ENCODE peak calls at places on chromosomes 2 and 18, in four cellular contexts. W, B, D and N are unnamed samples.

GRCh38 chr2:184780944-184781343 is 182.6 kb downstream of the ZNF804A start:
- DNase-seq in B (no peak), W (no peak), D (no peak), N (no peak)

GRCh38 chr2:162118166-162119031 is 33.6 kb downstream of the GCG start:
- DNase-seq in D (no peak), W (no peak), B (no peak), N (no peak)

GRCh38 chr2:209685340-209685739 is 86.3 kb upstream of the UNC80 start:
- DNase-seq in B (no peak), W (no peak), D (no peak), N (no peak)

GRCh38 chr2:42324244-42324643 is 36.8 kb downstream of the COX7A2L start:
- DNase-seq in B (no peak), W (no peak), D (no peak), N (no peak)

GRCh38 chr2:173553589-173553988 is 198.9 kb downstream of the CDCA7 start:
- DNase-seq in D (no peak), B (no peak), W (no peak), N (no peak)

GRCh38 chr2:59677095-59677609 is 876.3 kb downstream of the BCL11A start:
- DNase-seq in B (no peak), W (no peak), D (no peak), N (no peak)

GRCh38 chr2:238955648-238956531 is 108.0 kb downstream of the TWIST2 start:
- DNase-seq in D (no peak), W (no peak), B (no peak), N (no peak)

GRCh38 chr2:10260130-10260529 is 42.6 kb upstream of the HPCAL1 start:
- DNase-seq in B (no peak), W (no peak), D (no peak), N (no peak)

GRCh38 chr18:48741866-48742265 is 203.0 kb downstream of the CTIF start:
- DNase-seq in B (no peak), D (no peak), W (no peak), N (no peak)

GRCh38 chr18:79664525-79665125 is 15.0 kb upstream of the CTDP1 start:
- DNase-seq in W (no peak), D (no peak), B (no peak), N (no peak)

GRCh38 chr18:45745817-45746461 is 22.0 kb downstream of the SLC14A1 start:
- DNase-seq in W (no peak), D (no peak), B (no peak), N (no peak)

GRCh38 chr2:235146871-235147565 is 195.2 kb downstream of the SH3BP4 start:
- DNase-seq in W (no peak), D (no peak), B (no peak), N (no peak)

GRCh38 chr2:236887519-236887918 is 198.2 kb upstream of the COPS8 start:
- DNase-seq in B (no peak), W (no peak), D (no peak), N (no peak)

GRCh38 chr2:121532347-121532766 is 1.7 kb downstream of the RNU4ATAC start:
- DNase-seq in B (peak), D (no peak), W (peak), N (no peak)

GRCh38 chr2:100205128-100205527 is 62.7 kb upstream of the AFF3 start:
- DNase-seq in B (no peak), W (no peak), D (no peak), N (no peak)

GRCh38 chr2:207911856-207912255 is 113.5 kb downstream of the PLEKHM3 start:
- DNase-seq in W (no peak), D (no peak), B (no peak), N (no peak)

GRCh38 chr2:176491172-176491904 is 222.1 kb downstream of the MTX2 start:
- DNase-seq in B (no peak), W (peak), D (no peak), N (peak)

GRCh38 chr2:105539331-105539730 is 140.5 kb upstream of the FHL2 start:
- DNase-seq in W (no peak), B (no peak), D (no peak), N (no peak)

GRCh38 chr2:189221811-189222210 is 42.2 kb upstream of the COL5A2 start:
- DNase-seq in B (no peak), W (no peak), D (no peak), N (no peak)

GRCh38 chr2:240646061-240646899 is 21.0 kb downstream of the GPR35 start:
- DNase-seq in D (no peak), W (peak), B (no peak), N (no peak)

GRCh38 chr2:128591022-128591840 is 272.6 kb upstream of the HS6ST1 start:
- DNase-seq in B (no peak), W (no peak), D (no peak), N (no peak)

GRCh38 chr2:186852508-186852907 is 3.5 kb upstream of the ZSWIM2 start:
- DNase-seq in D (no peak), B (no peak), W (no peak), N (no peak)

GRCh38 chr18:48566588-48566987 is 27.8 kb downstream of the CTIF start:
- DNase-seq in B (no peak), W (peak), D (no peak), N (no peak)

GRCh38 chr2:527581-527980 is 149.6 kb downstream of the TMEM18 start:
- DNase-seq in D (no peak), B (no peak), W (no peak), N (no peak)

GRCh38 chr2:86396304-86396785 is 44.8 kb upstream of the KDM3A start:
- DNase-seq in D (no peak), B (peak), W (peak), N (no peak)

GRCh38 chr2:67015681-67016080 is 381.5 kb upstream of the ETAA1 start:
- DNase-seq in B (no peak), W (no peak), D (no peak), N (no peak)

GRCh38 chr2:239003933-239004636 is 156.2 kb downstream of the TWIST2 start:
- DNase-seq in D (no peak), B (no peak), W (no peak), N (no peak)

GRCh38 chr2:171018522-171018921 is 89.5 kb downstream of the GORASP2 start:
- DNase-seq in D (no peak), B (no peak), W (no peak), N (peak)

GRCh38 chr18:46536215-46536874 is 120.7 kb downstream of the LOXHD1 start:
- DNase-seq in D (no peak), W (no peak), B (no peak), N (no peak)

GRCh38 chr18:23137788-23138216 is 2.5 kb downstream of the CABLES1 start:
- DNase-seq in B (no peak), D (no peak), W (no peak), N (no peak)

GRCh38 chr2:176088048-176088936 is 4.2 kb upstream of the HOXD13 start:
- DNase-seq in D (no peak), W (peak), B (peak), N (no peak)

GRCh38 chr2:24667542-24667941 is 125.6 kb downstream of the PTRHD1 start:
- DNase-seq in W (no peak), D (no peak), B (no peak), N (no peak)

GRCh38 chr18:35436076-35436649 is 59.0 kb upstream of the ZNF396 start:
- DNase-seq in W (no peak), B (no peak), D (no peak), N (no peak)

GRCh38 chr2:163838890-163839289 is 103.1 kb upstream of the FIGN start:
- DNase-seq in W (no peak), B (no peak), D (no peak), N (no peak)

GRCh38 chr2:234957533-234958135 is 5.8 kb downstream of the SH3BP4 start:
- DNase-seq in D (no peak), W (no peak), B (no peak), N (no peak)

GRCh38 chr2:150485114-150485870 is 2.2 kb downstream of the RND3 start:
- DNase-seq in W (no peak), D (peak), B (peak), N (no peak)

GRCh38 chr2:163878718-163879117 is 142.9 kb upstream of the FIGN start:
- DNase-seq in D (peak), B (peak), W (peak), N (no peak)

DNA sequence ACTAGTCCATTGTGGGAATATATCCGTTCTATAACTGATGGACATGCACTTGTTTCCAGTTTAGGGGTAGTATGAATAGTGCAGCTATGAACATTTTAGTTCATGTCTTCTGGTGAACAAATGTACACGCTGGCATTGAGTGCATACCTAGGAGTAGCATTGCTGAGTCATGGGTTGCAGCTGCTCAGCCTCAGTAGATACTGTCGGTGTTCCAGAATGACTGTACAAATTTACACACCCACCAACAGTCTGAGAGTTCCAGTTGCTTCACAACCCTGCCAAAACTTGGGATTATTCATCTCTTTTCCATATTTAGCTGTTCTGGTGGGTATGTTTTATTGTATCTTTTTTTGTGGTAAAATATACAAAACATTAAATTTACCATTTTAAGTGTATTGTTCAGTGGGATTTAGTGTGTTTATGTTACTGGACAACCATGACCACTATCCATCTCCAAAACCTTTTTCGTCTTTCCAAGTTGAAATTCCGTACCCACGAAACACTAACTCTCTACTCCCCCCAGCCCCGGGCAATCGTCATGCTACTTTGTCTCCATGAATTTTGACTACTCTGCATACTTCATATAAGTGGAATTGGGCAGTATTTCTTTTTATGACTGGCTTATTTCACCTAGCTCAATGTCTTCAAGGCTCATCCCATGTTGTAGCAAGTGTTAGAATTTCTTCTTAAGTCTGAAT is 281.0 kb downstream of the PRKCE start:
- DNase-seq in B (no peak), D (no peak), W (no peak), N (no peak)
- TF ChIP-seq CBX5 in B (no peak), D (no peak), W (no peak), N (no peak)

GRCh38 chr2:200703132-200703925 is 108.4 kb upstream of the BZW1 start:
- DNase-seq in D (no peak), B (peak), W (no peak), N (peak)
- TF ChIP-seq CBX5 in D (no peak), B (no peak), W (no peak), N (no peak)

DNA sequence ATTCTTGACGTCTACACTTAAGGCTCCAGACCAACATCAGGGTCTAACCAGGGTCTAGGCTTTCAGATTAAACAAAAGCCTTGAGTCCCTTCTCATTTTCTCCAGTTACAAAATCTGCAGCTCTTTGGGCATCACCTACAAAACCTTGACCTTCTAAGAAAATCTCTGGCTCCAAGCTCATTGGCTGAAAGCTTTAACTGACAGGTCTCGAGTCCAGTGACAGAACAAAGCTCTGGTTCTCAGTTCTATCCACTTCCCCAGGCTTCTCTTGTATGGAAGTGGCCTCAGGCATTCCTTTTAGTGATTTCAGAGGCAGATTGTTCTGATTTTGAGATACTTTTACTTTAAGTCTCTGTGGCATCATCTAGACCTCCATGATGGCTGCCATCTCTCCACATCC is 11.3 kb downstream of the SIX2 start:
- DNase-seq in W (no peak), B (no peak), D (no peak), N (no peak)
- TF ChIP-seq CBX5 in W (no peak), B (no peak), D (no peak), N (no peak)

GRCh38 chr2:144648837-144649485 is 129.0 kb upstream of the ZEB2 start:
- DNase-seq in D (no peak), W (no peak), B (no peak), N (no peak)
- TF ChIP-seq CBX5 in D (no peak), W (no peak), B (no peak), N (no peak)

GRCh38 chr2:14303366-14304115 is 329.0 kb upstream of the LRATD1 start:
- DNase-seq in B (no peak), D (no peak), W (no peak), N (peak)

GRCh38 chr2:14297906-14298305 is 334.6 kb upstream of the LRATD1 start:
- DNase-seq in D (no peak), W (no peak), B (no peak), N (no peak)

GRCh38 chr2:14297340-14297739 is 335.2 kb upstream of the LRATD1 start:
- DNase-seq in W (no peak), B (no peak), D (no peak), N (no peak)

GRCh38 chr2:14304326-14304725 is 328.2 kb upstream of the LRATD1 start:
- DNase-seq in B (no peak), W (no peak), D (no peak), N (no peak)

GRCh38 chr2:14301331-14301730 is 331.2 kb upstream of the LRATD1 start:
- DNase-seq in W (no peak), D (no peak), B (no peak), N (no peak)
- TF ChIP-seq CBX5 in W (no peak), D (no peak), B (no peak), N (no peak)

DNA sequence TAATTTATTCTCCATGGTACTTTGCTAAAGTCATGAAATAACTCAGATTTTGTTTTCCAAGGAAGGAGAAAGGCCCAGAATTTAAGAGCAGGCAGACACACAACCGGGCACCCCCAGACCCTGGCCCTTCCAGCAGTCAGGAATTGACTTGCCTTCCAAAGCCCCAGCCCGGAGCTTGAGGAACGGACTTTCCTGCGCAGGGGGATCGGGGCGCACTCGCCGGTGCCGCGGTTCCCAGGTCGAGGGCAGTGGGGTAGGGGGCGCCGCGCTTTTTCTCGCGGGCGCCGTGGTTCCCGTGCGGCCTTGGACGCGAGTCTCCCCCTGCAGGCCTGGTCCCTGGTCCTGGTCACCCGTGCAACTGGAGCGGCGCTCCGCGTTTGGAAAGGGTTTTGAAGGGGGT is 1.2 kb downstream of the ZNF236 start:
- DNase-seq in B (no peak), D (no peak), W (peak), N (no peak)
- TF ChIP-seq CBX5 in B (no peak), D (no peak), W (no peak), N (no peak)

GRCh38 chr2:1728821-1729220 is 15.5 kb downstream of the PXDN start:
- DNase-seq in W (no peak), B (no peak), D (no peak), N (no peak)

GRCh38 chr2:1729264-1729663 is 15.1 kb downstream of the PXDN start:
- DNase-seq in B (no peak), W (no peak), D (no peak), N (no peak)

GRCh38 chr2:1727101-1727771 is 17.1 kb downstream of the PXDN start:
- DNase-seq in B (no peak), W (no peak), D (no peak), N (no peak)

GRCh38 chr2:1726558-1726957 is 17.8 kb downstream of the PXDN start:
- DNase-seq in B (no peak), D (no peak), W (no peak), N (no peak)

GRCh38 chr2:1727796-1728474 is 16.4 kb downstream of the PXDN start:
- DNase-seq in D (no peak), B (no peak), W (no peak), N (no peak)
- TF ChIP-seq CBX5 in D (no peak), B (no peak), W (no peak), N (no peak)

DNA sequence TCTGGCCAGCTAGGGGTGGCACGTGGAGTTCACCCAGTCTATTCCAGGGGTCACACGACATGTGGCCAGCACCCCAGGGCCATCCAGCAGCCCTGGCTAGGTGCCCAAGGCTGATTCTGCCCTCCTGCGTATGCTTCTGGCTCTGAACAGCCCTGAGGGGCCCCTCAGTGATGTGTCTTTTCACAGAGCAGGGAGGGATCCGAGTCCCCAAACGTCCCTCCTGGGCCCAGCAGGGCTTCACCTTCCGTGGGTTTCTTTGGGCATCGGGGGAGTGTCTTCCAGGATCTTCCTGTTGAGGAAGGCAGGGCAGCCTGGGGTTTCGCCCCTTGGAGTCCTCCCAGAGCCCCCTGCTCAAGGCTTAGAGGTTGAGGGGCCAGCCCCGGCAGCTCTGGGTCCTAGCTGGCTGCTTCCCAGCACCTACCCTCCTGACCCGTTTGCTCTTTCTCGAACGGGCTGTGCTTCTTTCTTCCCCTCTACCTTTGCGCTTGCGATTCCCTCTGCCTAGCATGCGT is 165.9 kb downstream of the DYSF start:
- DNase-seq in B (no peak), D (no peak), W (no peak), N (no peak)
- TF ChIP-seq CBX5 in B (no peak), D (no peak), W (no peak), N (no peak)